ENCODE peak calls at places on chromosomes 12 and 14, in eight cellular contexts. Q is epithelial cell of prostate; O is tibial artery; W is NCI-H774; B is EL; Z is stimulated activated CD4-positive, alpha-beta T cell treated with anti-CD3 and anti-CD28 coated beads, TNF-alpha, amount 100 ng/mL, for 4 hours; E is amniotic stem cell; R is left ventricle myocardium inferior. N is an unnamed sample.

GRCh38 chr14:92586001-92586947 is 72.7 kb downstream of the RIN3 start:
- DNase-seq in Q (no peak), O (peak; percentile 76), W (no peak), B (peak; percentile 90), Z (no peak), E (peak; percentile 84), R (no peak), N (no peak)

GRCh38 chr14:71139058-71139946 is 232.0 kb downstream of the PCNX1 start:
- DNase-seq in Q (no peak), O (no peak), W (no peak), B (peak; percentile 61), Z (peak; percentile 40), E (no peak), R (peak; percentile 37), N (no peak)

GRCh38 chr14:55240526-55241178 is 30.6 kb upstream of the FBXO34 start:
- DNase-seq in Q (no peak), O (no peak), W (no peak), B (peak; percentile 72), Z (no peak), E (no peak), R (no peak), N (no peak)

GRCh38 chr12:2877959-2878732 is 1.1 kb downstream of the RHNO1 start:
- DNase-seq in Q (no peak), O (peak; percentile 60), W (peak; percentile 77), B (peak; percentile 32), Z (no peak), E (no peak), R (no peak), N (no peak)

GRCh38 chr12:67649165-67650126 is 901 bp downstream of the DYRK2 start:
- DNase-seq in Q (no peak), O (peak; percentile 73), W (peak; percentile 41), B (peak; percentile 23), Z (peak; percentile 39), E (no peak), R (peak; percentile 41), N (no peak)

GRCh38 chr12:4779749-4780148 is 59.5 kb downstream of the GALNT8 start:
- DNase-seq in Q (no peak), O (no peak), W (no peak), B (no peak), Z (no peak), E (no peak), R (no peak), N (no peak)

GRCh38 chr12:5586201-5586600 is 154.3 kb downstream of the NTF3 start:
- DNase-seq in Q (peak; percentile 10), O (no peak), W (no peak), B (peak; percentile 75), Z (no peak), E (peak; percentile 35), R (no peak), N (no peak)

GRCh38 chr12:54538136-54538700 is 11.2 kb upstream of the PDE1B start:
- DNase-seq in Q (no peak), O (no peak), W (no peak), B (no peak), Z (no peak), E (no peak), R (no peak), N (no peak)

GRCh38 chr14:92625213-92625612 is 111.6 kb downstream of the RIN3 start:
- DNase-seq in Q (peak; percentile 54), O (no peak), W (no peak), B (peak; percentile 97), Z (no peak), E (peak; percentile 80), R (no peak), N (no peak)

GRCh38 chr14:34365309-34365915 is 96.6 kb downstream of the SPTSSA start:
- DNase-seq in Q (no peak), O (no peak), W (no peak), B (no peak), Z (no peak), E (no peak), R (no peak), N (peak; percentile 15)

GRCh38 chr12:88529531-88530488 is 50.5 kb downstream of the KITLG start:
- DNase-seq in Q (no peak), O (no peak), W (peak; percentile 22), B (no peak), Z (no peak), E (no peak), R (no peak), N (no peak)

GRCh38 chr14:30620178-30620577 is 1.9 kb upstream of the SCFD1 start:
- DNase-seq in Q (no peak), O (no peak), W (no peak), B (peak; percentile 87), Z (no peak), E (peak; percentile 8), R (no peak), N (no peak)

GRCh38 chr12:31820832-31821231 is 92.0 kb upstream of the AMN1 start:
- DNase-seq in Q (no peak), O (no peak), W (no peak), B (no peak), Z (no peak), E (no peak), R (no peak), N (no peak)

GRCh38 chr12:127416796-127417195 is 850.2 kb upstream of the TMEM132C start:
- DNase-seq in Q (peak; percentile 5), O (no peak), W (no peak), B (peak; percentile 29), Z (no peak), E (no peak), R (no peak), N (no peak)

GRCh38 chr12:48311313-48311712 is 39.4 kb downstream of the ZNF641 start:
- DNase-seq in Q (no peak), O (no peak), W (no peak), B (no peak), Z (no peak), E (no peak), R (no peak), N (no peak)

GRCh38 chr14:26255213-26255612 is 342.6 kb downstream of the NOVA1 start:
- DNase-seq in Q (peak; percentile 3), O (no peak), W (no peak), B (no peak), Z (no peak), E (no peak), R (no peak), N (no peak)

GRCh38 chr12:110765144-110765543 is 22.5 kb upstream of the PPP1CC start:
- DNase-seq in Q (no peak), O (no peak), W (peak; percentile 60), B (no peak), Z (no peak), E (no peak), R (no peak), N (no peak)

GRCh38 chr14:51780741-51781140 is 79.7 kb upstream of the GNG2 start:
- DNase-seq in Q (no peak), O (no peak), W (no peak), B (peak; percentile 32), Z (no peak), E (no peak), R (no peak), N (no peak)

GRCh38 chr12:65810036-65810435 is 14.2 kb upstream of the HMGA2 start:
- DNase-seq in Q (no peak), O (no peak), W (no peak), B (peak; percentile 47), Z (no peak), E (peak; percentile 29), R (no peak), N (no peak)

GRCh38 chr12:70646850-70647249 is 9.6 kb upstream of the PTPRB start:
- DNase-seq in Q (no peak), O (no peak), W (no peak), B (peak; percentile 82), Z (no peak), E (no peak), R (no peak), N (no peak)

GRCh38 chr12:130064999-130065398 is 97.3 kb upstream of the FZD10 start:
- DNase-seq in Q (no peak), O (no peak), W (no peak), B (no peak), Z (no peak), E (no peak), R (no peak), N (no peak)

GRCh38 chr12:108175310-108175709 is 46.2 kb downstream of the WSCD2 start:
- DNase-seq in Q (no peak), O (no peak), W (no peak), B (no peak), Z (no peak), E (no peak), R (no peak), N (peak; percentile 45)

GRCh38 chr14:69319911-69320310 is 60.0 kb downstream of the GALNT16 start:
- DNase-seq in Q (no peak), O (peak; percentile 53), W (no peak), B (no peak), Z (no peak), E (no peak), R (no peak), N (no peak)

GRCh38 chr12:6167327-6168280 is 32.6 kb upstream of the CD9 start:
- DNase-seq in Q (peak; percentile 51), O (peak; percentile 87), W (no peak), B (peak; percentile 97), Z (peak; percentile 32), E (peak; percentile 94), R (no peak), N (no peak)

GRCh38 chr14:64806202-64806861 is 73.4 kb downstream of the SPTB start:
- DNase-seq in Q (peak; percentile 36), O (peak; percentile 63), W (peak; percentile 38), B (peak; percentile 96), Z (no peak), E (peak; percentile 52), R (no peak), N (no peak)

N was measured in smooth muscle cell of the brain vasculature.